ENCODE peak calls at places on chromosomes 11 and 22, in seven cellular contexts. One of them, this sample, is unnamed.
A peak's percentile ranks its signal among the peaks of the same experiment; 100 is the strongest.

GRCh38 chr11:73159981-73160777 is 18.1 kb upstream of the FCHSD2 start:
- DNase-seq in PC-3: no peak
- DNase-seq in HFFc6: no peak
- DNase-seq in uterus: no peak
- DNase-seq in GM12865: no peak
- DNase-seq in ascending aorta: no peak
- DNase-seq in right lobe of liver: peak; percentile 35
- DNase-seq in this sample: no peak

GRCh38 chr11:72591785-72592490 is 82.3 kb downstream of the PDE2A start:
- DNase-seq in PC-3: no peak
- DNase-seq in HFFc6: no peak
- DNase-seq in uterus: no peak
- DNase-seq in GM12865: peak; percentile 35
- DNase-seq in ascending aorta: no peak
- DNase-seq in right lobe of liver: no peak
- DNase-seq in this sample: no peak

GRCh38 chr22:22748297-22748743 is 103.9 kb downstream of the GGTLC2 start:
- DNase-seq in PC-3: peak; percentile 64
- DNase-seq in HFFc6: peak; percentile 43
- DNase-seq in uterus: no peak
- DNase-seq in GM12865: peak; percentile 42
- DNase-seq in ascending aorta: no peak
- DNase-seq in right lobe of liver: peak; percentile 53
- DNase-seq in this sample: peak; percentile 34

GRCh38 chr11:45180888-45181594 is 34.6 kb downstream of the PRDM11 start:
- DNase-seq in PC-3: peak; percentile 52
- DNase-seq in HFFc6: peak; percentile 25
- DNase-seq in uterus: peak; percentile 77
- DNase-seq in GM12865: peak; percentile 14
- DNase-seq in ascending aorta: peak; percentile 89
- DNase-seq in right lobe of liver: no peak
- DNase-seq in this sample: no peak

GRCh38 chr11:78032090-78032489 is 9.0 kb upstream of the KCTD14 start:
- DNase-seq in PC-3: no peak
- DNase-seq in HFFc6: no peak
- DNase-seq in uterus: no peak
- DNase-seq in GM12865: no peak
- DNase-seq in ascending aorta: no peak
- DNase-seq in right lobe of liver: no peak
- DNase-seq in this sample: no peak

GRCh38 chr22:45891996-45892621 is 84.9 kb downstream of the WNT7B start:
- DNase-seq in PC-3: no peak
- DNase-seq in HFFc6: no peak
- DNase-seq in uterus: no peak
- DNase-seq in GM12865: no peak
- DNase-seq in ascending aorta: no peak
- DNase-seq in right lobe of liver: no peak
- DNase-seq in this sample: no peak

GRCh38 chr11:131253142-131253884 is 117.1 kb upstream of the NTM start:
- DNase-seq in PC-3: no peak
- DNase-seq in HFFc6: no peak
- DNase-seq in uterus: no peak
- DNase-seq in GM12865: no peak
- DNase-seq in ascending aorta: no peak
- DNase-seq in right lobe of liver: no peak
- DNase-seq in this sample: no peak

GRCh38 chr11:19703211-19703610 is 9.4 kb upstream of the NAV2 start:
- DNase-seq in PC-3: no peak
- DNase-seq in HFFc6: no peak
- DNase-seq in uterus: no peak
- DNase-seq in GM12865: no peak
- DNase-seq in ascending aorta: no peak
- DNase-seq in right lobe of liver: no peak
- DNase-seq in this sample: no peak

GRCh38 chr11:3947084-3947483 is 91.6 kb downstream of the STIM1 start:
- DNase-seq in PC-3: no peak
- DNase-seq in HFFc6: peak; percentile 2
- DNase-seq in uterus: peak; percentile 65
- DNase-seq in GM12865: peak; percentile 86
- DNase-seq in ascending aorta: peak; percentile 67
- DNase-seq in right lobe of liver: no peak
- DNase-seq in this sample: peak; percentile 22

GRCh38 chr11:77672276-77672675 is 34.7 kb upstream of the CLNS1A start:
- DNase-seq in PC-3: peak; percentile 85
- DNase-seq in HFFc6: peak; percentile 96
- DNase-seq in uterus: peak; percentile 76
- DNase-seq in GM12865: no peak
- DNase-seq in ascending aorta: no peak
- DNase-seq in right lobe of liver: no peak
- DNase-seq in this sample: no peak

GRCh38 chr22:26612652-26613051 is 5.2 kb downstream of the CRYBB1 start:
- DNase-seq in PC-3: no peak
- DNase-seq in HFFc6: no peak
- DNase-seq in uterus: no peak
- DNase-seq in GM12865: no peak
- DNase-seq in ascending aorta: no peak
- DNase-seq in right lobe of liver: no peak
- DNase-seq in this sample: no peak

GRCh38 chr11:2513441-2513840 is 68.6 kb downstream of the KCNQ1 start:
- DNase-seq in PC-3: no peak
- DNase-seq in HFFc6: no peak
- DNase-seq in uterus: no peak
- DNase-seq in GM12865: no peak
- DNase-seq in ascending aorta: no peak
- DNase-seq in right lobe of liver: peak; percentile 33
- DNase-seq in this sample: no peak

GRCh38 chr11:47941907-47942558 is 38.3 kb upstream of the PTPRJ start:
- DNase-seq in PC-3: no peak
- DNase-seq in HFFc6: no peak
- DNase-seq in uterus: no peak
- DNase-seq in GM12865: peak; percentile 25
- DNase-seq in ascending aorta: no peak
- DNase-seq in right lobe of liver: peak; percentile 90
- DNase-seq in this sample: no peak

GRCh38 chr11:75303544-75304224 is 47.8 kb downstream of the ARRB1 start:
- DNase-seq in PC-3: no peak
- DNase-seq in HFFc6: no peak
- DNase-seq in uterus: no peak
- DNase-seq in GM12865: no peak
- DNase-seq in ascending aorta: no peak
- DNase-seq in right lobe of liver: no peak
- DNase-seq in this sample: no peak

GRCh38 chr11:85951428-85952107 is 96.4 kb downstream of the CCDC83 start:
- DNase-seq in PC-3: no peak
- DNase-seq in HFFc6: no peak
- DNase-seq in uterus: no peak
- DNase-seq in GM12865: no peak
- DNase-seq in ascending aorta: no peak
- DNase-seq in right lobe of liver: no peak
- DNase-seq in this sample: no peak

GRCh38 chr11:47784785-47785381 is 17.7 kb upstream of the FNBP4 start:
- DNase-seq in PC-3: no peak
- DNase-seq in HFFc6: no peak
- DNase-seq in uterus: no peak
- DNase-seq in GM12865: no peak
- DNase-seq in ascending aorta: no peak
- DNase-seq in right lobe of liver: no peak
- DNase-seq in this sample: no peak

GRCh38 chr11:2862950-2863618 is 22.5 kb downstream of the CDKN1C start:
- DNase-seq in PC-3: peak; percentile 12
- DNase-seq in HFFc6: no peak
- DNase-seq in uterus: no peak
- DNase-seq in GM12865: no peak
- DNase-seq in ascending aorta: no peak
- DNase-seq in right lobe of liver: no peak
- DNase-seq in this sample: no peak

GRCh38 chr22:42621505-42622002 is 6.9 kb upstream of the POLDIP3 start:
- DNase-seq in PC-3: peak; percentile 69
- DNase-seq in HFFc6: peak; percentile 68
- DNase-seq in uterus: peak; percentile 66
- DNase-seq in GM12865: peak; percentile 68
- DNase-seq in ascending aorta: peak; percentile 86
- DNase-seq in right lobe of liver: no peak
- DNase-seq in this sample: peak; percentile 88

GRCh38 chr11:97140885-97141494 is 751.2 kb downstream of the JRKL start:
- DNase-seq in PC-3: peak; percentile 43
- DNase-seq in HFFc6: peak; percentile 0
- DNase-seq in uterus: no peak
- DNase-seq in GM12865: peak; percentile 34
- DNase-seq in ascending aorta: no peak
- DNase-seq in right lobe of liver: no peak
- DNase-seq in this sample: peak; percentile 6
- TF ChIP-seq CTCF in PC-3: peak; percentile 81
- TF ChIP-seq CTCF in HFFc6: peak; percentile 70
- TF ChIP-seq CTCF in uterus: no peak
- TF ChIP-seq CTCF in GM12865: peak; percentile 53
- TF ChIP-seq CTCF in ascending aorta: no peak
- TF ChIP-seq CTCF in right lobe of liver: peak; percentile 44
- TF ChIP-seq CTCF in this sample: peak; percentile 24

GRCh38 chr11:61126266-61126665 is 24.0 kb downstream of the CD5 start:
- DNase-seq in PC-3: no peak
- DNase-seq in HFFc6: no peak
- DNase-seq in uterus: peak; percentile 47
- DNase-seq in GM12865: no peak
- DNase-seq in ascending aorta: no peak
- DNase-seq in right lobe of liver: no peak
- DNase-seq in this sample: no peak
- TF ChIP-seq CTCF in PC-3: peak; percentile 26
- TF ChIP-seq CTCF in HFFc6: no peak
- TF ChIP-seq CTCF in uterus: no peak
- TF ChIP-seq CTCF in GM12865: no peak
- TF ChIP-seq CTCF in ascending aorta: no peak
- TF ChIP-seq CTCF in right lobe of liver: no peak
- TF ChIP-seq CTCF in this sample: peak; percentile 8

DNA sequence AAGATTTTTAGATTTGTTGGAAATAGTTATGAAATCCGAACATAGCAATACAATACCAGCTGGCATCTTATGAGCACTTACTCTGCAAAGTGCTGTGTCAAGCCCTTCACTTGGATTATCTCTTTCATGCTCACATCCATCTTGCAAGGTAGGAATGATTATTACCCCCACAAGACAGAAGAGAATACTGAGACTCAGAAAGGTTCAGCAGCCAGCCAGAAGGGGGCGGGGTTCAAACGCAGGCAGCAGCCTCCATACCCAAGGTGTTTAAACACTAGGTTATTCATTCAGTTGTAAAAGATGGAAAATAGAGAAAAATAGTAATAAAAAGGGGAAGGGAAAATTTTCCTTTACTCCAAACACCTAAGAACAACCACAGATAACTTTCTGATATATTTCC is 158.5 kb downstream of the CCDC34 start:
- DNase-seq in PC-3: peak; percentile 20
- DNase-seq in HFFc6: no peak
- DNase-seq in uterus: no peak
- DNase-seq in GM12865: peak; percentile 25
- DNase-seq in ascending aorta: no peak
- DNase-seq in right lobe of liver: no peak
- DNase-seq in this sample: no peak
- TF ChIP-seq CTCF in PC-3: peak; percentile 63
- TF ChIP-seq CTCF in HFFc6: peak; percentile 41
- TF ChIP-seq CTCF in uterus: no peak
- TF ChIP-seq CTCF in GM12865: peak; percentile 23
- TF ChIP-seq CTCF in ascending aorta: no peak
- TF ChIP-seq CTCF in right lobe of liver: peak; percentile 38
- TF ChIP-seq CTCF in this sample: peak; percentile 27

DNA sequence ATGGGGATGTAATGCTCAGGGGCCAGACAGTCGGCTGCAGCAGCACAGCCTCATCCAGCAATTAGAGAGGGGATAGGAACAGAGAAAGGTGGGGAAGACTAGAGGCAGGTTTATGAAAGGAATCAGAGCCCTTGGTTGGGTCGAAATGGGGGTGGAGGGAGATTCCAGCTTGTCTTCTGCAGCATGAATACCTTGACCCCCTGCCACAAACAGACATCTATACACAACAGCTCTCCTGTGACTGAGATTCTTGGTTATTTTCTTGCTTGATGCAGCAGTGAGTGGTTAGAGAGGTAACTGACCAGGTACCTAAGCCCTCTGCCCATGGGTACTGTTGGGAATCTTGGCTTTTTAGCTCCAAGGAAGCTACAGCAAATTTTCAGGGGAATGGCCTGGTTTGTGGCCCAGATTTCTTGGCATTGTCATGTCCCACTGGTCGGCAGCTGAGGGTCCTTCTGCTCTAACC is at the start of gene TRIM49D1:
- DNase-seq in PC-3: peak; percentile 0
- DNase-seq in HFFc6: no peak
- DNase-seq in uterus: no peak
- DNase-seq in GM12865: no peak
- DNase-seq in ascending aorta: no peak
- DNase-seq in right lobe of liver: no peak
- DNase-seq in this sample: no peak
- TF ChIP-seq CTCF in PC-3: no peak
- TF ChIP-seq CTCF in HFFc6: no peak
- TF ChIP-seq CTCF in uterus: no peak
- TF ChIP-seq CTCF in GM12865: no peak
- TF ChIP-seq CTCF in ascending aorta: no peak
- TF ChIP-seq CTCF in right lobe of liver: no peak
- TF ChIP-seq CTCF in this sample: no peak

DNA sequence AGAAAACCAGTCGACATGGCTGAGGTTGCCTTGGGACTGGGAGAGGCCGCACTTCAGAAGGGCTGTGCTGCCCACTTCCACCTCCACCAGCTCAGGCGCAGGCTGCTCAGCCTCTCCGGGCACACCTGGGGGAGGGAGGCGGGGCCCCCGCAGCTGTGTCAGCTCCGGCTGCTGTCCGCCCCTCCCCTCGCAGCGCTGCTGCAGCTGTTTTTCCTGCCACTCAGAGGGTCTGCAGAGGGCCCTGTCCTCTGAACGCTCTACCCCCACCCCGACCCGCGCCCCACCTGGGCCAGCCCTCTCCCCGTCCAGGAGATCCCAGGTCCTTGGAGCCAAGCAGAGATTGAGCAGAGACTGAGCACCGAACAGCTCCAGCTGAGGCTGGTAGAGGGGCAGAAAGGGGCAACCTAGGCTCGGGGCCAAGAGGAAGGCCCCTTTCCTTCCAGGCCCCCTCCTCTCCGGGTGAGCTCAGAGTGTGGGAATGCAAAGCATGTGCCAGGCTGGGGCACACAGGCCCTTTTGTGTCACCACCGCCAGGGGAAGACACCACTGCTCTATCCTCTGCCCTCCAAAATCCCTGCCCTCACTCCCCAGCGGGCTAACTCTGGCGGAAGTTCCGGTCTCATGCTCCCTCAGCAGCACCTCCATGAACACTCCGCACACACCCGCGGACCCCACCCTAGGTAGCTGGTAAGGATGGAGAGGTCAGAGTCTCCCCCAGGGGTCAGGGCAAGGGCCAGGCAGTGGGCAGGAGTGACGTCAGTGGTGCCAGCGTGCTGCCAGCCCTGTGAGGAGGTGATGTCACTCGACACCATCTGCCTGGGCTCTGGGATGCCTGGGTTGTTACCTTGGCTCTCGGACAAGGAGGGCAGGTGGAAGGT is 1.6 kb downstream of the MCAM start:
- DNase-seq in PC-3: peak; percentile 84
- DNase-seq in HFFc6: no peak
- DNase-seq in uterus: no peak
- DNase-seq in GM12865: peak; percentile 57
- DNase-seq in ascending aorta: peak; percentile 82
- DNase-seq in right lobe of liver: no peak
- DNase-seq in this sample: no peak
- TF ChIP-seq CTCF in PC-3: peak; percentile 44
- TF ChIP-seq CTCF in HFFc6: peak; percentile 31
- TF ChIP-seq CTCF in uterus: no peak
- TF ChIP-seq CTCF in GM12865: no peak
- TF ChIP-seq CTCF in ascending aorta: peak; percentile 22
- TF ChIP-seq CTCF in right lobe of liver: no peak
- TF ChIP-seq CTCF in this sample: no peak

GRCh38 chr11:66157182-66157864 is 87.3 kb downstream of the PACS1 start:
- DNase-seq in PC-3: peak; percentile 59
- DNase-seq in HFFc6: peak; percentile 5
- DNase-seq in uterus: no peak
- DNase-seq in GM12865: peak; percentile 65
- DNase-seq in ascending aorta: no peak
- DNase-seq in right lobe of liver: no peak
- DNase-seq in this sample: peak; percentile 30
- TF ChIP-seq CTCF in PC-3: peak; percentile 26
- TF ChIP-seq CTCF in HFFc6: peak; percentile 31
- TF ChIP-seq CTCF in uterus: no peak
- TF ChIP-seq CTCF in GM12865: peak; percentile 2
- TF ChIP-seq CTCF in ascending aorta: no peak
- TF ChIP-seq CTCF in right lobe of liver: no peak
- TF ChIP-seq CTCF in this sample: no peak